ENCODE peak calls at places on chromosomes 1 and 21, in eight cellular contexts. Q is mucosa of descending colon, B is MCF 10A, A is OCI-LY7, G is fibroblast of the aortic adventitia, R is BJ, J is A549, V is left ventricle myocardium inferior. S is an unnamed sample.

GRCh38 chr1:209823143-209824041 is 4.4 kb upstream of the UTP25 start:
- DNase-seq in Q (no peak), B (peak; percentile 89), A (peak; percentile 61), G (peak; percentile 89), R (no peak), J (peak; percentile 42), V (no peak), S (peak; percentile 33)

GRCh38 chr1:225343618-225344017 is 84.2 kb downstream of the LBR start:
- DNase-seq in Q (no peak), B (peak; percentile 54), A (peak; percentile 37), G (peak; percentile 4), R (no peak), J (no peak), V (no peak), S (no peak)

GRCh38 chr1:64282353-64282752 is 78.9 kb downstream of the UBE2U start:
- DNase-seq in Q (no peak), B (no peak), A (no peak), G (no peak), R (no peak), J (no peak), V (no peak), S (no peak)

GRCh38 chr1:90370696-90371095 is 346.4 kb downstream of the BARHL2 start:
- DNase-seq in Q (no peak), B (no peak), A (no peak), G (peak; percentile 7), R (no peak), J (no peak), V (no peak), S (no peak)

GRCh38 chr1:54407957-54408700 is 1.9 kb upstream of the SSBP3 start:
- DNase-seq in Q (no peak), B (peak; percentile 91), A (no peak), G (peak; percentile 80), R (peak; percentile 66), J (peak; percentile 67), V (no peak), S (no peak)

GRCh38 chr1:245578306-245578705 is 423.5 kb downstream of the KIF26B start:
- DNase-seq in Q (no peak), B (no peak), A (no peak), G (no peak), R (no peak), J (no peak), V (no peak), S (no peak)

GRCh38 chr1:37703061-37703460 is 10.7 kb downstream of the CDCA8 start:
- DNase-seq in Q (no peak), B (no peak), A (no peak), G (no peak), R (no peak), J (no peak), V (no peak), S (no peak)

GRCh38 chr21:45004059-45004422 is 64.2 kb downstream of the SLX9 start:
- DNase-seq in Q (peak; percentile 41), B (no peak), A (no peak), G (no peak), R (no peak), J (no peak), V (no peak), S (no peak)

GRCh38 chr1:1435094-1435903 is at the start of gene VWA1:
- DNase-seq in Q (peak; percentile 80), B (no peak), A (no peak), G (peak; percentile 46), R (no peak), J (no peak), V (peak; percentile 79), S (peak; percentile 71)

GRCh38 chr1:66231162-66232077 is 302.5 kb upstream of the SGIP1 start:
- DNase-seq in Q (no peak), B (peak; percentile 50), A (no peak), G (no peak), R (peak; percentile 31), J (peak; percentile 37), V (no peak), S (no peak)

GRCh38 chr1:8096105-8097011 is 70.2 kb upstream of the ERRFI1 start:
- DNase-seq in Q (no peak), B (peak; percentile 80), A (no peak), G (peak; percentile 84), R (peak; percentile 66), J (no peak), V (no peak), S (no peak)

GRCh38 chr1:33388989-33389771 is 41.7 kb downstream of the PHC2 start:
- DNase-seq in Q (no peak), B (no peak), A (no peak), G (peak; percentile 75), R (peak; percentile 77), J (no peak), V (peak; percentile 49), S (no peak)

GRCh38 chr1:54975709-54976108 is 4.7 kb upstream of the TMEM61 start:
- DNase-seq in Q (no peak), B (no peak), A (no peak), G (no peak), R (no peak), J (no peak), V (no peak), S (no peak)

GRCh38 chr1:20663365-20663764 is 2.2 kb upstream of the DDOST start:
- DNase-seq in Q (no peak), B (no peak), A (peak; percentile 12), G (no peak), R (no peak), J (no peak), V (no peak), S (no peak)

GRCh38 chr1:9595156-9595967 is 6.7 kb downstream of the TMEM201 start:
- DNase-seq in Q (peak; percentile 41), B (no peak), A (no peak), G (no peak), R (no peak), J (no peak), V (no peak), S (no peak)

GRCh38 chr1:41383094-41383852 is 22.0 kb downstream of the FOXO6 start:
- DNase-seq in Q (no peak), B (no peak), A (no peak), G (no peak), R (no peak), J (no peak), V (no peak), S (peak; percentile 72)

GRCh38 chr1:62082456-62083363 is 111.9 kb upstream of the L1TD1 start:
- DNase-seq in Q (no peak), B (peak; percentile 55), A (peak; percentile 38), G (peak; percentile 60), R (no peak), J (peak; percentile 18), V (no peak), S (peak; percentile 55)

GRCh38 chr1:165389609-165390008 is 33.1 kb upstream of the LMX1A start:
- DNase-seq in Q (no peak), B (no peak), A (no peak), G (no peak), R (no peak), J (no peak), V (no peak), S (no peak)

GRCh38 chr1:200266871-200267270 is 143.0 kb downstream of the ZNF281 start:
- DNase-seq in Q (no peak), B (no peak), A (no peak), G (no peak), R (no peak), J (no peak), V (no peak), S (no peak)

GRCh38 chr1:56901720-56902119 is 47.1 kb downstream of the C8A start:
- DNase-seq in Q (no peak), B (peak; percentile 40), A (no peak), G (peak; percentile 63), R (no peak), J (no peak), V (no peak), S (no peak)

GRCh38 chr1:1402081-1402900 is 3.2 kb upstream of the CCNL2 start:
- DNase-seq in Q (no peak), B (peak; percentile 73), A (peak; percentile 40), G (peak; percentile 70), R (no peak), J (peak; percentile 51), V (no peak), S (peak; percentile 59)

GRCh38 chr1:214603819-214604252 is 841 bp downstream of the CENPF start:
- DNase-seq in Q (no peak), B (peak; percentile 41), A (peak; percentile 25), G (no peak), R (no peak), J (peak; percentile 28), V (no peak), S (peak; percentile 13)

GRCh38 chr1:173190101-173190895 is 16.8 kb downstream of the TNFSF4 start:
- DNase-seq in Q (peak; percentile 59), B (peak; percentile 100), A (no peak), G (peak; percentile 83), R (peak; percentile 15), J (peak; percentile 11), V (peak; percentile 78), S (peak; percentile 16)

GRCh38 chr21:41799763-41800162 is 32.9 kb upstream of the RIPK4 start:
- DNase-seq in Q (no peak), B (no peak), A (no peak), G (no peak), R (no peak), J (no peak), V (no peak), S (no peak)

GRCh38 chr1:29195875-29196274 is 14.2 kb upstream of the SRSF4 start:
- DNase-seq in Q (no peak), B (peak; percentile 78), A (no peak), G (no peak), R (no peak), J (no peak), V (peak; percentile 22), S (no peak)

GRCh38 chr1:168752171-168752570 is 23.2 kb upstream of the DPT start:
- DNase-seq in Q (no peak), B (no peak), A (no peak), G (peak; percentile 31), R (no peak), J (peak; percentile 49), V (no peak), S (no peak)

GRCh38 chr1:53572802-53573148 is 113.6 kb downstream of the DMRTB1 start:
- DNase-seq in Q (no peak), B (no peak), A (no peak), G (no peak), R (no peak), J (no peak), V (no peak), S (no peak)

GRCh38 chr21:14376854-14377253 is 6.1 kb downstream of the HSPA13 start:
- DNase-seq in Q (no peak), B (no peak), A (peak; percentile 16), G (no peak), R (no peak), J (no peak), V (no peak), S (peak; percentile 4)
- TF ChIP-seq CTCF in Q (no peak), B (no peak), A (peak; percentile 70), G (peak; percentile 2), R (no peak), J (no peak), V (no peak), S (no peak)

GRCh38 chr1:196309386-196309785 is 298.9 kb downstream of the KCNT2 start:
- DNase-seq in Q (no peak), B (peak; percentile 62), A (peak; percentile 37), G (peak; percentile 74), R (peak; percentile 9), J (no peak), V (no peak), S (no peak)
- TF ChIP-seq CTCF in Q (no peak), B (peak; percentile 69), A (peak; percentile 70), G (peak; percentile 34), R (peak; percentile 17), J (peak; percentile 61), V (peak; percentile 43), S (no peak)

GRCh38 chr1:13930151-13930550 is 230.2 kb downstream of the PRDM2 start:
- DNase-seq in Q (no peak), B (peak; percentile 31), A (peak; percentile 45), G (no peak), R (no peak), J (peak; percentile 4), V (no peak), S (peak; percentile 42)
- TF ChIP-seq CTCF in Q (no peak), B (peak; percentile 25), A (peak; percentile 89), G (no peak), R (no peak), J (no peak), V (no peak), S (peak; percentile 12)

GRCh38 chr1:229884765-229885164 is 182.3 kb upstream of the GALNT2 start:
- DNase-seq in Q (no peak), B (no peak), A (no peak), G (no peak), R (no peak), J (no peak), V (no peak), S (peak; percentile 9)
- TF ChIP-seq CTCF in Q (no peak), B (no peak), A (peak; percentile 16), G (no peak), R (no peak), J (no peak), V (no peak), S (no peak)

S was measured in activated CD8-positive, alpha-beta T cell treated with anti-CD3 and anti-CD28 coated beads for 36 hours.